ENCODE peak calls at places on chromosomes 5 and 9, in five cellular contexts. C is stomach, O is coronary artery, Y is epithelial cell of esophagus, Q is breast epithelium. T is an unnamed sample.
A peak's percentile ranks its signal among the peaks of the same experiment; 100 is the strongest.

GRCh38 chr9:93261281-93261680 is 77.3 kb downstream of the WNK2 start:
- DNase-seq in Q (no peak), C (peak; percentile 25), Y (no peak), O (no peak), T (peak; percentile 75)

GRCh38 chr9:1269533-1270315 is 219.6 kb downstream of the DMRT2 start:
- DNase-seq in Q (no peak), Y (no peak), O (no peak), C (no peak), T (no peak)

GRCh38 chr9:4588721-4589120 is 73.4 kb upstream of the PLPP6 start:
- DNase-seq in C (no peak), Y (no peak), Q (no peak), O (no peak), T (no peak)

GRCh38 chr5:75335952-75336624 is 932 bp upstream of the HMGCR start:
- DNase-seq in O (no peak), Q (no peak), Y (peak; percentile 90), C (no peak), T (no peak)

GRCh38 chr9:134564431-134565170 is 77.0 kb upstream of the COL5A1 start:
- DNase-seq in Y (no peak), Q (no peak), O (peak; percentile 63), C (peak; percentile 5), T (no peak)

GRCh38 chr9:108671794-108672193 is 184.0 kb downstream of the ACTL7B start:
- DNase-seq in Y (peak; percentile 95), Q (no peak), C (no peak), O (peak; percentile 38), T (no peak)

GRCh38 chr5:149227168-149227826 is 44.4 kb upstream of the AFAP1L1 start:
- DNase-seq in C (no peak), Y (peak; percentile 50), O (no peak), Q (no peak), T (no peak)

GRCh38 chr5:141882594-141883183 is 4.5 kb upstream of the PCDH1 start:
- DNase-seq in C (no peak), O (no peak), Y (no peak), Q (no peak), T (peak; percentile 59)

GRCh38 chr9:119963258-119963797 is 594.1 kb upstream of the BRINP1 start:
- DNase-seq in O (no peak), Y (no peak), C (no peak), Q (no peak), T (no peak)

GRCh38 chr9:95044731-95045508 is 272.6 kb downstream of the FANCC start:
- DNase-seq in O (no peak), Q (no peak), C (peak; percentile 77), Y (peak; percentile 71), T (no peak)

GRCh38 chr5:179375966-179376365 is 30.7 kb upstream of the ADAMTS2 start:
- DNase-seq in Q (peak; percentile 38), O (peak; percentile 31), C (no peak), Y (no peak), T (no peak)

GRCh38 chr5:56349461-56349860 is 116.3 kb upstream of the ANKRD55 start:
- DNase-seq in Q (no peak), Y (no peak), O (no peak), C (no peak), T (no peak)

GRCh38 chr9:118459832-118460425 is 755.7 kb downstream of the TLR4 start:
- DNase-seq in C (no peak), Q (no peak), Y (no peak), O (no peak), T (no peak)

GRCh38 chr9:134284273-134284672 is 42.0 kb upstream of the RXRA start:
- DNase-seq in O (no peak), Y (no peak), C (peak; percentile 70), Q (peak; percentile 70), T (no peak)

DNA sequence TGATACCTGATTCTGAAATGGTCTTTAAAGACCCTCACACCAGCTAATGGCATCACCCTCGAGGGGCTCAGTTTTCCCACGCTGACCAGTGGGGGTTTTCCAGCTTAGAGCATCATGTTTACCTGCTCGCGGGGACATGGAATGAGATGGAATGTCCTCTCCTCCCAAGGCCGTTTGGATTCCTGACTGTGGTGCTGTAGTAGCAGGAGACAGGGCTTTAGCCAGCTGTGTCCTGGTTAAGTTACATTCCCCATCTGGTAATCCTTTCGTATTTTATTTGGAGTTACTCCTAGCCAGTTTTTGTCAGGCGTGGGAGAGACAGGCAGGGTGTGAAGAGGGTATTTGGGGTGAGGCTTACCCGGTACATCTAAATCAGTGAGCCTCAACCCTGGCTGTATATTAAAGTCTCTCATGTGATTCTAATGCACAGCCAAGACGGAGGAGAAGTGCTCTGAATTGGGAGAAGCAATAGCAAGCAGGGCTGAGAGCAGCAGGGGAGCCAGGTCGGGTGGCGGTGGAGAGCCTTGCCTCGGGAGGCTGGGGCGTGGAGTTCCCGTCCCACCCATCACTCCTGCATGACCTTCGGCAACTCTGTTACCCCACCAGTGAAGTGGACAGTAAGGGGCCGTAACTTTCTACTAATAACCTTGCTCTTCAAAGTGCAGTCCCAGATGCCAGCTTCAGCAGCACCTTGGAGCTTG is 6.2 kb downstream of the ERGIC1 start:
- DNase-seq in Q (no peak), C (no peak), O (no peak), Y (no peak), T (no peak)
- TF ChIP-seq CTCF in Q (no peak), C (no peak), O (no peak), Y (no peak), T (no peak)

DNA sequence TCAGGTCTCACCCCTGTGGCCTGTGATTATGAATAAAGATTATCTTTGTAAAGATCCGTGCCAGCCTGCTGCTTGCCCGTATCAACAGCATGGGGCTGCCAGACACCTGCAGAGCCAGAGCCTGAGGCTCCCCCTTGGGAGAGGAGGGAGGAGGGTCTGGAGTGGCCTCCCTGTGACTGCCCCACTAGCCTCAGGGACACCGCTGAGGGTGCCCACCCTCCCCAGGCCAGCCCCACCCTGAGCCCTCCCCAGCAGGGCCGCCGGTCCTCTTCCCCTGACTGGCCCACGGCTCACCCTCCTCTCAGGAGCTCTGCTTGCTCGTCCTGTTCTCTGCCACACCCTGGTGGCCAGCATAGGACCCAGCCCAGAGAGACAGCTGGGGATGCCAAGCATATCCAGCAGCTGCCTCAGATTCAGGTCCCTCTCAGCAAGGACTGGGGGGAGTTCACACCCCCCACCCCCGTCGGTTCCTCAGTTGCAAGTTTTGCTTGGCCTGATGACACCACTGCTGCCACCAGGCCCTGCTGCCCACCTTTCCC is 1.9 kb downstream of the SSNA1 start:
- DNase-seq in O (no peak), C (peak; percentile 53), Y (peak; percentile 27), Q (no peak), T (no peak)
- TF ChIP-seq CTCF in O (no peak), C (no peak), Y (peak; percentile 41), Q (no peak), T (no peak)

GRCh38 chr9:115694014-115694413 is 459.6 kb upstream of the PAPPA start:
- DNase-seq in Y (peak; percentile 75), O (no peak), C (no peak), Q (no peak), T (no peak)
- TF ChIP-seq CTCF in Y (peak; percentile 46), O (no peak), C (no peak), Q (no peak), T (peak; percentile 66)

GRCh38 chr5:23303836-23304235 is 203.6 kb upstream of the PRDM9 start:
- DNase-seq in Y (no peak), Q (no peak), C (no peak), O (no peak), T (no peak)

GRCh38 chr5:23305055-23305454 is 202.4 kb upstream of the PRDM9 start:
- DNase-seq in O (no peak), Q (no peak), C (no peak), Y (no peak), T (no peak)

GRCh38 chr5:23302438-23302837 is 205.0 kb upstream of the PRDM9 start:
- DNase-seq in C (no peak), Y (no peak), Q (no peak), O (no peak), T (no peak)

DNA sequence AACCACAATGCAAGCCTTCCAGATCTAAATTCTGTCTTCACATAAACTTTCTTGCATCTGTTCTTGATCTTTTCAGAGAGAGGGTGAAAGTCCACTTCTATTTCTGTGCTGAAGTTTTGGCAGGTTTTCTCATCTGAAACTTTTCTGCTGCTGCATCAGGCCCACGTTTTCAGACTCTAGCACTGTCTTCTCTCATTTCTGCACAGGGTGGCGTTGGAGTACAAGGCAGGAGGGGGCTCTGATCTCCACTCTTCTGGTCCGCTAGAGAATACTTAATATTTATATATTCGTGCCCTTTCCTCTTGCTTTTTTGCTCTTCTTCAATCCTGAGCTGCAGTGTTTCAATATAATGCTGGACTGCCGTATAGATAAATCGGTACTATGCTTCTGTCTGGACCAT is 204.0 kb upstream of the PRDM9 start:
- DNase-seq in Q (no peak), O (no peak), Y (no peak), C (no peak), T (no peak)
- TF ChIP-seq CTCF in Q (no peak), O (no peak), Y (no peak), C (no peak), T (no peak)

DNA sequence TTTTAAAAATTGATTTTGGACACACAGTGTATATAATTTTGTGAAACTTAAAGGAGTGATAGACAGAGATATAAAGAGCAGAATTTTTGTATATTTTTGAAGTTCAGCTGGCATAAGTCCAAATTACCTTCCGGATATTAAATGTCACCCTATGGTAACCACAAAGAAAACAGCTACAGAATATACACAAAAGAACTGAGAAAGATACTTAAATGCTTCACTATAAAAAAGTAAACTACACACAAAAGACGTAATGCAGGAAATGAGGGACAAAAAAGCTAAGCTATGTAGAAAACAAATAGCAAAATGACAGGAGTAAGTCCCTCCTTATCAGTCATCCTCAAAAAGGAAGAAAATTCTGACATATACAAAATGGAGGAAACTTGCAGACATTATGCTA is 29.4 kb downstream of the HACD4 start:
- DNase-seq in Q (no peak), Y (no peak), O (no peak), C (no peak), T (no peak)
- TF ChIP-seq CTCF in Q (no peak), Y (no peak), O (no peak), C (no peak), T (no peak)

T was measured in osteocyte.